ENCODE peak calls at places on chromosomes 5 and 9, in six cellular contexts. One of them, this sample, is unnamed.

GRCh38 chr5:139704748-139705147 is 56.6 kb downstream of the CXXC5 start:
- DNase-seq in stomach: no peak
- DNase-seq in CD8-positive, alpha-beta T cell: no peak
- DNase-seq in progenitor cell of endocrine pancreas: no peak
- DNase-seq in GM13977: no peak
- DNase-seq in kidney: no peak
- DNase-seq in this sample: no peak

GRCh38 chr5:133343196-133343595 is 269.1 kb downstream of the FSTL4 start:
- DNase-seq in stomach: no peak
- DNase-seq in CD8-positive, alpha-beta T cell: no peak
- DNase-seq in progenitor cell of endocrine pancreas: no peak
- DNase-seq in GM13977: no peak
- DNase-seq in kidney: peak
- DNase-seq in this sample: no peak

GRCh38 chr5:452856-453710 is 10.1 kb downstream of the EXOC3 start:
- DNase-seq in stomach: no peak
- DNase-seq in CD8-positive, alpha-beta T cell: no peak
- DNase-seq in progenitor cell of endocrine pancreas: no peak
- DNase-seq in GM13977: no peak
- DNase-seq in kidney: peak
- DNase-seq in this sample: no peak

GRCh38 chr9:456365-456764 is 241.7 kb downstream of the DOCK8 start:
- DNase-seq in stomach: peak
- DNase-seq in CD8-positive, alpha-beta T cell: no peak
- DNase-seq in progenitor cell of endocrine pancreas: no peak
- DNase-seq in GM13977: no peak
- DNase-seq in kidney: no peak
- DNase-seq in this sample: no peak

GRCh38 chr5:69265931-69266330 is 31.2 kb downstream of the CDK7 start:
- DNase-seq in stomach: no peak
- DNase-seq in CD8-positive, alpha-beta T cell: no peak
- DNase-seq in progenitor cell of endocrine pancreas: no peak
- DNase-seq in GM13977: no peak
- DNase-seq in kidney: no peak
- DNase-seq in this sample: no peak

GRCh38 chr9:114588671-114589526 is 1.3 kb downstream of the ATP6V1G1 start:
- DNase-seq in stomach: no peak
- DNase-seq in CD8-positive, alpha-beta T cell: no peak
- DNase-seq in progenitor cell of endocrine pancreas: no peak
- DNase-seq in GM13977: no peak
- DNase-seq in kidney: no peak
- DNase-seq in this sample: no peak

GRCh38 chr5:31158686-31159085 is 34.8 kb upstream of the CDH6 start:
- DNase-seq in stomach: no peak
- DNase-seq in CD8-positive, alpha-beta T cell: no peak
- DNase-seq in progenitor cell of endocrine pancreas: no peak
- DNase-seq in GM13977: no peak
- DNase-seq in kidney: no peak
- DNase-seq in this sample: no peak

GRCh38 chr9:133356391-133357091 is at the start of the genes SURF1 and SURF2:
- DNase-seq in stomach: peak
- DNase-seq in CD8-positive, alpha-beta T cell: peak
- DNase-seq in progenitor cell of endocrine pancreas: peak
- DNase-seq in GM13977: peak
- DNase-seq in kidney: peak
- DNase-seq in this sample: peak

GRCh38 chr5:149404746-149405549 is 25.9 kb upstream of the IL17B start:
- DNase-seq in stomach: no peak
- DNase-seq in CD8-positive, alpha-beta T cell: no peak
- DNase-seq in progenitor cell of endocrine pancreas: no peak
- DNase-seq in GM13977: no peak
- DNase-seq in kidney: no peak
- DNase-seq in this sample: no peak

GRCh38 chr9:108759835-108760234 is 96.0 kb downstream of the ACTL7B start:
- DNase-seq in stomach: no peak
- DNase-seq in CD8-positive, alpha-beta T cell: no peak
- DNase-seq in progenitor cell of endocrine pancreas: no peak
- DNase-seq in GM13977: no peak
- DNase-seq in kidney: no peak
- DNase-seq in this sample: no peak

GRCh38 chr9:97046228-97046627 is 7.3 kb upstream of the CTSV start:
- DNase-seq in stomach: peak
- DNase-seq in CD8-positive, alpha-beta T cell: no peak
- DNase-seq in progenitor cell of endocrine pancreas: no peak
- DNase-seq in GM13977: no peak
- DNase-seq in kidney: peak
- DNase-seq in this sample: no peak

GRCh38 chr5:72355706-72356299 is 35.6 kb downstream of the PTCD2 start:
- DNase-seq in stomach: no peak
- DNase-seq in CD8-positive, alpha-beta T cell: no peak
- DNase-seq in progenitor cell of endocrine pancreas: no peak
- DNase-seq in GM13977: no peak
- DNase-seq in kidney: no peak
- DNase-seq in this sample: no peak

GRCh38 chr5:87074934-87075541 is 192.6 kb upstream of the RASA1 start:
- DNase-seq in stomach: no peak
- DNase-seq in CD8-positive, alpha-beta T cell: peak
- DNase-seq in progenitor cell of endocrine pancreas: no peak
- DNase-seq in GM13977: peak
- DNase-seq in kidney: no peak
- DNase-seq in this sample: peak

GRCh38 chr5:38467353-38468040 is 88.9 kb downstream of the LIFR start:
- DNase-seq in stomach: peak
- DNase-seq in CD8-positive, alpha-beta T cell: no peak
- DNase-seq in progenitor cell of endocrine pancreas: no peak
- DNase-seq in GM13977: no peak
- DNase-seq in kidney: peak
- DNase-seq in this sample: no peak

GRCh38 chr9:125142560-125143376 is 560 bp downstream of the SCAI start:
- DNase-seq in stomach: no peak
- DNase-seq in CD8-positive, alpha-beta T cell: no peak
- DNase-seq in progenitor cell of endocrine pancreas: peak
- DNase-seq in GM13977: no peak
- DNase-seq in kidney: no peak
- DNase-seq in this sample: peak

GRCh38 chr5:80043187-80043586 is 8.0 kb downstream of the THBS4 start:
- DNase-seq in stomach: no peak
- DNase-seq in CD8-positive, alpha-beta T cell: no peak
- DNase-seq in progenitor cell of endocrine pancreas: no peak
- DNase-seq in GM13977: no peak
- DNase-seq in kidney: no peak
- DNase-seq in this sample: no peak

GRCh38 chr9:127233582-127234350 is 30.8 kb upstream of the GARNL3 start:
- DNase-seq in stomach: no peak
- DNase-seq in CD8-positive, alpha-beta T cell: no peak
- DNase-seq in progenitor cell of endocrine pancreas: no peak
- DNase-seq in GM13977: no peak
- DNase-seq in kidney: no peak
- DNase-seq in this sample: no peak

GRCh38 chr9:29144476-29144875 is 1571.2 kb upstream of the C9orf72 start:
- DNase-seq in stomach: no peak
- DNase-seq in CD8-positive, alpha-beta T cell: no peak
- DNase-seq in progenitor cell of endocrine pancreas: no peak
- DNase-seq in GM13977: no peak
- DNase-seq in kidney: no peak
- DNase-seq in this sample: no peak

GRCh38 chr9:98568234-98568922 is 140.4 kb downstream of the GABBR2 start:
- DNase-seq in stomach: no peak
- DNase-seq in CD8-positive, alpha-beta T cell: no peak
- DNase-seq in progenitor cell of endocrine pancreas: no peak
- DNase-seq in GM13977: no peak
- DNase-seq in kidney: no peak
- DNase-seq in this sample: no peak

GRCh38 chr5:62340392-62340791 is 34.4 kb downstream of the KIF2A start:
- DNase-seq in stomach: no peak
- DNase-seq in CD8-positive, alpha-beta T cell: no peak
- DNase-seq in progenitor cell of endocrine pancreas: no peak
- DNase-seq in GM13977: no peak
- DNase-seq in kidney: no peak
- DNase-seq in this sample: no peak

GRCh38 chr5:163861670-163862069 is 356.3 kb downstream of the MAT2B start:
- DNase-seq in stomach: no peak
- DNase-seq in CD8-positive, alpha-beta T cell: no peak
- DNase-seq in progenitor cell of endocrine pancreas: no peak
- DNase-seq in GM13977: no peak
- DNase-seq in kidney: no peak
- DNase-seq in this sample: no peak

GRCh38 chr9:34589656-34590375 is at the start of gene CNTFR:
- DNase-seq in stomach: no peak
- DNase-seq in CD8-positive, alpha-beta T cell: no peak
- DNase-seq in progenitor cell of endocrine pancreas: no peak
- DNase-seq in GM13977: no peak
- DNase-seq in kidney: no peak
- DNase-seq in this sample: no peak

GRCh38 chr9:110541950-110542349 is 37.6 kb downstream of the SVEP1 start:
- DNase-seq in stomach: no peak
- DNase-seq in CD8-positive, alpha-beta T cell: no peak
- DNase-seq in progenitor cell of endocrine pancreas: no peak
- DNase-seq in GM13977: no peak
- DNase-seq in kidney: no peak
- DNase-seq in this sample: no peak

GRCh38 chr5:98769006-98769255 is 4.5 kb upstream of the RGMB start:
- DNase-seq in stomach: peak
- DNase-seq in CD8-positive, alpha-beta T cell: no peak
- DNase-seq in progenitor cell of endocrine pancreas: peak
- DNase-seq in GM13977: peak
- DNase-seq in kidney: no peak
- DNase-seq in this sample: peak

DNA sequence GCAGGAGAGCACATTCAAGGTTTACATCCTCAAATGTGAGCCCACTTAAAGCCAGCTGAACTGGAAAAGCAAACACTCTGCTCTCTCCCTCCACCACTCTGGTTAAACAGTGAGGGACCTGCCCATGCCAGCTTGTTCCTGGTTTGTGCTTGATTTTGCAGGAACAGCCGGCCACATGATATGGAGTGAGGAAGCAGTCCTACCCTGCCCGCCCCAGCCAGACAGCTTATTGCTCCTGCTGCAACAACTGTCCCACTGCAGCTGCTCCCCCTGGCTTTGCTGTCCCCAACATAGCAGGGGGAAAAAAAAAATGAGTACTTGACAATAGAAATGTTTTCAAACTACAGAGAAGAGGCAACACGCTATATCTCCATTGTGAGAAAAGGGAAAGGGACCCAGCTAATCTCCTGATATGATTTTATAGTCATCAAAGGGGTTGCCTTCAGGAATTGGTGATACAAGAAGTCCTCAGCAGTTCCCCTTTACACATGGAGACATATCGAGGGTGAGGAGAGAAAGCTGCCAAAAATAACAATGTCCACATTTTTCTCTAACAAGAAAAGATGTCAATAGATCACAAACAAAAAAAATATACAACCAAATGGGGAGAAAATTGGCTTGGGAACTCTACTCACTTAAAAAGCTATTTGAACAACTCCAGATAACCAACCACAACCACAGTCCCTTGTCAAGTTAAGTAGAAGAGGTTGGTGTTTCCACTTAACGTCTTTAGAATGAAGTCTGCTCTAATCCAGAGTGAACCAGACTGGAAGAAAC is 4.6 kb downstream of the MYO10 start:
- DNase-seq in stomach: peak
- DNase-seq in CD8-positive, alpha-beta T cell: no peak
- DNase-seq in progenitor cell of endocrine pancreas: no peak
- DNase-seq in GM13977: no peak
- DNase-seq in kidney: peak
- DNase-seq in this sample: no peak
- TF ChIP-seq CTCF in stomach: no peak
- TF ChIP-seq CTCF in CD8-positive, alpha-beta T cell: no peak
- TF ChIP-seq CTCF in progenitor cell of endocrine pancreas: no peak
- TF ChIP-seq CTCF in GM13977: no peak
- TF ChIP-seq CTCF in kidney: no peak
- TF ChIP-seq CTCF in this sample: no peak

GRCh38 chr5:88552406-88552805 is 283.8 kb upstream of the TMEM161B start:
- DNase-seq in stomach: no peak
- DNase-seq in CD8-positive, alpha-beta T cell: no peak
- DNase-seq in progenitor cell of endocrine pancreas: no peak
- DNase-seq in GM13977: no peak
- DNase-seq in kidney: no peak
- DNase-seq in this sample: no peak

GRCh38 chr5:88555658-88556057 is 287.0 kb upstream of the TMEM161B start:
- DNase-seq in stomach: no peak
- DNase-seq in CD8-positive, alpha-beta T cell: no peak
- DNase-seq in progenitor cell of endocrine pancreas: no peak
- DNase-seq in GM13977: no peak
- DNase-seq in kidney: no peak
- DNase-seq in this sample: no peak

GRCh38 chr5:88553926-88554325 is 285.3 kb upstream of the TMEM161B start:
- DNase-seq in stomach: no peak
- DNase-seq in CD8-positive, alpha-beta T cell: no peak
- DNase-seq in progenitor cell of endocrine pancreas: no peak
- DNase-seq in GM13977: no peak
- DNase-seq in kidney: no peak
- DNase-seq in this sample: no peak

GRCh38 chr5:88551724-88552345 is 283.2 kb upstream of the TMEM161B start:
- DNase-seq in stomach: no peak
- DNase-seq in CD8-positive, alpha-beta T cell: no peak
- DNase-seq in progenitor cell of endocrine pancreas: peak
- DNase-seq in GM13977: no peak
- DNase-seq in kidney: no peak
- DNase-seq in this sample: no peak

DNA sequence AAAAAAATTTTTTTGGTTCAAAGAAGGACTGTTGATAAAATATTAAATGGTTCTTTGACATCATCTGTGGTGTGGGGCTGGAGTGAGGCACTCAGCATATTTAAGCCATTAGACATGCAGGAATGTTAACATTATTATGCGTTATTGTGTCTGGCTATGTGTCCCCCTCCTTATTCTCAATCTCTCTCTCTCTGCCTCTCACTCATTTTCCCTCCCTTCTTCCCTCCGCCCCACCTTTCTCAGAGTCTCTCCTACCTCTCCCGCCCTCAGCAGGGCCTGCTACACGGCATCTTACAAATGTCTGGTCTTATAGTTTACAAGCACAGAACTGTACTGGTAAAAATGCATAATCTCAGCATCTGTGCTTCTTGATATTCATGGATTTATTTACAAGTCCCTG is 287.8 kb upstream of the TMEM161B start:
- DNase-seq in stomach: no peak
- DNase-seq in CD8-positive, alpha-beta T cell: no peak
- DNase-seq in progenitor cell of endocrine pancreas: no peak
- DNase-seq in GM13977: no peak
- DNase-seq in kidney: no peak
- DNase-seq in this sample: no peak
- TF ChIP-seq CTCF in stomach: no peak
- TF ChIP-seq CTCF in CD8-positive, alpha-beta T cell: no peak
- TF ChIP-seq CTCF in progenitor cell of endocrine pancreas: no peak
- TF ChIP-seq CTCF in GM13977: no peak
- TF ChIP-seq CTCF in kidney: no peak
- TF ChIP-seq CTCF in this sample: no peak

GRCh38 chr5:93875693-93876092 is 134.3 kb upstream of the POU5F2 start:
- DNase-seq in stomach: no peak
- DNase-seq in CD8-positive, alpha-beta T cell: no peak
- DNase-seq in progenitor cell of endocrine pancreas: no peak
- DNase-seq in GM13977: no peak
- DNase-seq in kidney: no peak
- DNase-seq in this sample: no peak
- TF ChIP-seq CTCF in stomach: no peak
- TF ChIP-seq CTCF in CD8-positive, alpha-beta T cell: no peak
- TF ChIP-seq CTCF in progenitor cell of endocrine pancreas: peak
- TF ChIP-seq CTCF in GM13977: no peak
- TF ChIP-seq CTCF in kidney: no peak
- TF ChIP-seq CTCF in this sample: no peak

GRCh38 chr5:159801303-159801702 is 115.0 kb upstream of the ADRA1B start:
- DNase-seq in stomach: no peak
- DNase-seq in CD8-positive, alpha-beta T cell: no peak
- DNase-seq in progenitor cell of endocrine pancreas: no peak
- DNase-seq in GM13977: no peak
- DNase-seq in kidney: no peak
- DNase-seq in this sample: no peak
- TF ChIP-seq CTCF in stomach: no peak
- TF ChIP-seq CTCF in CD8-positive, alpha-beta T cell: no peak
- TF ChIP-seq CTCF in progenitor cell of endocrine pancreas: no peak
- TF ChIP-seq CTCF in GM13977: no peak
- TF ChIP-seq CTCF in kidney: no peak
- TF ChIP-seq CTCF in this sample: no peak

This sample was measured in GM20000.